ENCODE peak calls at places on chromosomes 2 and 18, in seven cellular contexts. T is esophagus muscularis mucosa, K is GM12878, W is sigmoid colon, O is tibial nerve, L is ovary, Y is K562. S is an unnamed sample.

GRCh38 chr18:41690332-41691110 is 264.5 kb upstream of the PIK3C3 start:
- DNase-seq in K (no peak), Y (no peak), T (no peak), L (no peak), W (no peak), O (no peak), S (no peak)

GRCh38 chr2:160859086-160859485 is 301.1 kb upstream of the TANK start:
- DNase-seq in L (no peak), Y (no peak), O (no peak), W (no peak), K (no peak), T (no peak), S (no peak)

GRCh38 chr2:17051558-17051957 is 385.9 kb upstream of the CYRIA start:
- DNase-seq in O (no peak), T (no peak), L (no peak), W (no peak), Y (no peak), K (no peak), S (no peak)

GRCh38 chr2:140863713-140864112 is 1267.1 kb downstream of the LRP1B start:
- DNase-seq in O (no peak), L (no peak), K (peak; percentile 13), T (no peak), W (no peak), Y (peak; percentile 32), S (no peak)

GRCh38 chr2:120750488-120751210 is 15.0 kb downstream of the GLI2 start:
- DNase-seq in W (peak; percentile 37), L (peak; percentile 32), Y (no peak), K (no peak), O (no peak), T (no peak), S (no peak)

GRCh38 chr18:58842978-58843661 is 21.6 kb upstream of the ZNF532 start:
- DNase-seq in O (no peak), L (peak; percentile 45), T (no peak), W (no peak), Y (no peak), K (no peak), S (no peak)

GRCh38 chr18:1585881-1586488 is 681.3 kb downstream of the ADCYAP1 start:
- DNase-seq in K (peak; percentile 4), L (no peak), T (no peak), Y (peak; percentile 43), O (no peak), W (no peak), S (no peak)

GRCh38 chr2:232541961-232542714 is 2.6 kb downstream of the CHRNG start:
- DNase-seq in T (no peak), L (no peak), Y (no peak), K (no peak), O (no peak), W (peak; percentile 50), S (no peak)

GRCh38 chr2:27322766-27323591 is at the start of gene MPV17:
- DNase-seq in O (peak; percentile 87), W (peak; percentile 97), T (peak; percentile 98), L (peak; percentile 95), K (peak; percentile 61), Y (peak; percentile 96), S (peak; percentile 94)

GRCh38 chr2:15940661-15941482 is 522 bp downstream of the MYCN start:
- DNase-seq in W (no peak), L (no peak), O (no peak), K (no peak), Y (no peak), T (no peak), S (no peak)
- H3K4me3 ChIP-seq in W (peak overlapping the region; percentile 14), L (peak overlapping the region; percentile 44), O (peak overlapping the region; percentile 35), K (no peak overlapping the region), Y (no peak overlapping the region), T (peak overlapping the region; percentile 63), S (peak overlapping the region; percentile 48)

GRCh38 chr2:229463941-229464340 is 192.9 kb upstream of the PID1 start:
- DNase-seq in T (no peak), Y (no peak), K (no peak), W (no peak), O (peak; percentile 61), L (no peak), S (no peak)

GRCh38 chr2:229467783-229468182 is 196.7 kb upstream of the PID1 start:
- DNase-seq in T (no peak), L (no peak), W (no peak), K (no peak), O (no peak), Y (no peak), S (no peak)

GRCh38 chr2:229462144-229462543 is 191.1 kb upstream of the PID1 start:
- DNase-seq in K (no peak), T (no peak), W (no peak), Y (no peak), L (no peak), O (no peak), S (no peak)
- TF ChIP-seq EP300 in K (no peak), T (no peak), W (no peak), Y (no peak), L (no peak), O (no peak), S (no peak)

GRCh38 chr2:8599421-8600242 is 82.2 kb upstream of the ID2 start:
- DNase-seq in K (no peak), T (no peak), Y (no peak), W (no peak), L (no peak), O (no peak), S (no peak)
- H3K4me3 ChIP-seq in K (no peak overlapping the region), T (no peak overlapping the region), Y (no peak overlapping the region), W (no peak overlapping the region), L (no peak overlapping the region), O (no peak overlapping the region), S (no peak overlapping the region)

GRCh38 chr2:50241292-50241691 is 790.6 kb downstream of the NRXN1 start:
- DNase-seq in L (no peak), W (no peak), Y (no peak), T (no peak), O (no peak), K (no peak), S (no peak)
- TF ChIP-seq EP300 in L (no peak), W (no peak), Y (no peak), T (no peak), O (no peak), K (no peak), S (no peak)

DNA sequence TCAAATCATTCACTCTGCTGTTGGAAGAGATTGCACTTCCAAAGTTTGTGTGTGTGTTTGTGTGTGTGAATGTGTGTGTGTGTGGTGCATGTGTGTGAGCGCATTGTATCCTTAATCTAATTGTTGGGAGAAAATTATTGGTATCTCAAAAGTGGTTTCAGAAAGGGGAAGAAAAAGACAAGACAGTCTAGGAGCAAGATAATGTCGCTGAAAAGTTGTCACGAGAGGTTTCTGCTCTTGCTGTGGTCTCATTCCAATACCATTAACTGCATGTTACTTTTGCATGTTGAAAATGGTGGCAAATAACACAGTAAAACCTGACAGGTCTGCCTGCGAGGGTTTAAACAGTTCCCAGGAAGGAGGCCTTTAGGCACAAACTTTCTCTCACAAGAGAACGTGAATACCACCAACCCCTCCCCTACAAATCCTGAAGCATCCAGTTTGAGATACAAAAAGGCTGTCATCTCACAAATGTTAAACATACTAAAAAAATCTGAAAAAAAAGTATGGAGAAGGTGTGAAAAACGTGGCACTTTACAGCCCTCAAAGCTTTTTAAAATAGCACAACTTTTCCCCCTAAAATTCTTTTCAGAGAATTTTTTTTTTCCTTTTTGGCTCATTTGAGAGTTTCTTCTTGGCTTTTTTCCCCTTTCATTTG is 10.2 kb downstream of the ZEB2 start:
- DNase-seq in O (no peak), T (no peak), Y (peak; percentile 41), K (no peak), W (no peak), L (no peak), S (no peak)
- H3K4me3 ChIP-seq in O (no peak overlapping the region), T (peak overlapping the region; percentile 82), Y (peak overlapping the region; percentile 3), K (no peak overlapping the region), W (no peak overlapping the region), L (no peak overlapping the region), S (no peak overlapping the region)